ENCODE peak calls at places on chromosomes 1 and 21, in six cellular contexts. K is H1, O is GM12891, M is GM12878, G is K562, E is HepG2. R is an unnamed sample.

GRCh38 chr1:30085814-30086770 is 637.3 kb downstream of the MATN1 start:
- DNase-seq in K (peak; percentile 98), O (peak; percentile 53), M (no peak), G (peak; percentile 77), E (peak; percentile 8), R (peak; percentile 46)

GRCh38 chr1:2233997-2234761 is 6.1 kb downstream of the SKI start:
- DNase-seq in K (peak; percentile 50), O (peak; percentile 73), M (no peak), G (no peak), E (peak; percentile 93), R (peak; percentile 60)

GRCh38 chr1:219792337-219793021 is 135.9 kb downstream of the SLC30A10 start:
- DNase-seq in K (no peak), O (no peak), M (no peak), G (no peak), E (no peak), R (no peak)

GRCh38 chr1:188433428-188433827 is 1604.7 kb downstream of the PLA2G4A start:
- DNase-seq in K (no peak), O (no peak), M (no peak), G (no peak), E (no peak), R (no peak)

GRCh38 chr1:39450956-39451601 is 40.4 kb upstream of the BMP8A start:
- DNase-seq in K (no peak), O (no peak), M (no peak), G (no peak), E (peak; percentile 15), R (no peak)

GRCh38 chr1:27176954-27177353 is 22.0 kb upstream of the SLC9A1 start:
- DNase-seq in K (no peak), O (no peak), M (no peak), G (no peak), E (no peak), R (no peak)

GRCh38 chr1:57307382-57307781 is 116.5 kb downstream of the DAB1 start:
- DNase-seq in K (peak; percentile 53), O (peak; percentile 6), M (peak; percentile 3), G (peak; percentile 68), E (no peak), R (peak; percentile 13)

GRCh38 chr1:204591473-204592090 is 75.4 kb downstream of the MDM4 start:
- DNase-seq in K (no peak), O (no peak), M (no peak), G (no peak), E (no peak), R (no peak)

GRCh38 chr21:35086357-35086756 is 37.3 kb upstream of the RUNX1 start:
- DNase-seq in K (no peak), O (no peak), M (no peak), G (no peak), E (no peak), R (no peak)

GRCh38 chr21:34950980-34951379 is 98.1 kb downstream of the RUNX1 start:
- DNase-seq in K (no peak), O (no peak), M (no peak), G (peak; percentile 71), E (no peak), R (no peak)

GRCh38 chr1:16921391-16922185 is at the start of gene CROCC:
- DNase-seq in K (peak; percentile 88), O (no peak), M (no peak), G (no peak), E (no peak), R (no peak)

GRCh38 chr1:18557621-18558465 is 72.8 kb upstream of the PAX7 start:
- DNase-seq in K (peak; percentile 66), O (no peak), M (no peak), G (no peak), E (peak; percentile 21), R (no peak)

GRCh38 chr1:41431490-41432350 is 52.8 kb downstream of the EDN2 start:
- DNase-seq in K (no peak), O (no peak), M (no peak), G (no peak), E (no peak), R (no peak)

DNA sequence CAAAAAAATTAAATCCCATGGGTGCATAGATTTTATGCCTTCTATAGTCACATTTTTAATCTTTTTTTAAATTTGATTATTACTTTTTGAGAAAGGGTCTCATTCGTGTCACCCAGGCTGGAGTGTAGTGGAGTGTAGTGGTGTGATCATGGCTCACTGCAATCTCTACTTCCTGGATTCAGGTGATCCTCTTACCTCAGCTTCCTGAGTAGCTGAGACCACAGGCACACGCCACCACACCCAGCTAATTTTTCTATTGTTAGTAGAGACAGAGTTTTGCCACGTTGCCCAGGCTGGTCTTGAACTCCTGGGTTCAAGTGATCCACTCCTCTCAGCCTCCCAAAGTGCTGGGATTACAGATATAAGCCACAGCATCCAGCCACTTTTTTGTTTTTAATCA is 10.4 kb downstream of the CBR3 start:
- DNase-seq in K (no peak), O (no peak), M (no peak), G (no peak), E (no peak), R (no peak)
- TF ChIP-seq TAF1 in K (no peak), O (no peak), M (no peak), G (no peak), E (no peak), R (no peak)

DNA sequence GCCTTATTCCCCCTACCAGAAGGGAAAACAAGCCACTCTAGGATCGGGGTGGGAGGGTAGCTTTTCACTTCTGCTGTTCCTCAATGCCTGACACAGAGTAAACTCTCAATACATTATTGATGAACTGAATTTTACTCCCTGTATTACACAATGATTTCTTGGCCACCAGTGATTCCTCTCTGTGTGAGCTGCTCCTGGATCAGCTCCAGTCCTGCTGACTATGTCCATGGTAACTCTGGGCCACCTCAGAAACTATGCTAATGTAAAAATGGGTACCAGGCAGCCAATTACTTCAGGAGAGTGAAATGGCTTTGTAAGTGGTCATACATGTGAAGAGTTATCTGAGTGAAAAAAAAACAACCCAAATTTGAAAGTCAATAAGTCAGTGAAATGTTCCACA is 311.1 kb downstream of the KCNH1 start:
- DNase-seq in K (no peak), O (no peak), M (no peak), G (no peak), E (no peak), R (no peak)
- TF ChIP-seq POLR2AphosphoS5 in K (no peak), O (no peak), M (no peak), G (no peak), E (no peak), R (no peak)

GRCh38 chr1:229270547-229271447 is at the start of gene RAB4A:
- DNase-seq in K (peak; percentile 87), O (peak; percentile 91), M (peak; percentile 43), G (peak; percentile 99), E (peak; percentile 85), R (peak; percentile 84)
- TF ChIP-seq POLR2A in K (peak; percentile 68), O (peak; percentile 59), M (peak; percentile 92), G (peak; percentile 74), E (peak; percentile 74), R (peak; percentile 79)

DNA sequence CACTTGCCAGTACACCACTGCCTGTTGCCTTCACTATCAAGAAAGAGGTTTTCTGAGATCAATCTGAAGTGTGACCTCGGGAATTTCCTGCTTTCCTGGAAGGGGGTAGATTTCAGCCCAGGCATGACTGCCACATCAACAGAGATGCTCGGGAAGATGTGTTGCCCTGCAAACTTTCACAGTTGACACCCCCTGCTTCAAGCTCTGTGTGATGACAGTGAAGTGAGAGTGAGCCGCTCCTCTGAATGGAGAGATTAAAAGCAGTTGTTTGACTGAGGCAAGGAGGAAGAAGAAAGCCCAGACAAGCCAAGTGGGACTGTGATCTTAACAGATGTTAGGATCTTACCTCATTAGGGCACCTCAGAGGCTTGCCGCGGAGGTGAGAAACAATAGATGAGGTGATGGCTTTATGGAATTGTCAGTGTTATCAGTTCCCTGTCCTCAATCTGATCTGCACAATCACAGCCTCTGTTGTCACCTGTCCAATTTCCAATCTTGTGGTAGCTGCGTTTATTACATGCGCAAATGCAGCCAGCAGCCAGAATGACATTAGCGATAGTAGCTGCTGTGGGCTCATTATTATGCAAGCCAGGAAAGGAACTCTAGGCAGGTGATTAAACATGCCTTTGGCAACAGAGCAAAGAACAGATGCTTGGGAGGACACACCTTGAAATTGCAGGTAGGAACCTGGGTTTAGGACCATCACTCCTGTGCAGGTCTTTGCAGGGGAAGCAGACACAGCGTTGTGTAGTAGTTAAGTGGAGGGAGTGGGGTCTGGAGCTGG is 277.5 kb downstream of the KAZN start:
- DNase-seq in K (no peak), O (no peak), M (no peak), G (no peak), E (no peak), R (no peak)
- TF ChIP-seq TAF1 in K (no peak), O (no peak), M (no peak), G (no peak), E (no peak), R (no peak)

DNA sequence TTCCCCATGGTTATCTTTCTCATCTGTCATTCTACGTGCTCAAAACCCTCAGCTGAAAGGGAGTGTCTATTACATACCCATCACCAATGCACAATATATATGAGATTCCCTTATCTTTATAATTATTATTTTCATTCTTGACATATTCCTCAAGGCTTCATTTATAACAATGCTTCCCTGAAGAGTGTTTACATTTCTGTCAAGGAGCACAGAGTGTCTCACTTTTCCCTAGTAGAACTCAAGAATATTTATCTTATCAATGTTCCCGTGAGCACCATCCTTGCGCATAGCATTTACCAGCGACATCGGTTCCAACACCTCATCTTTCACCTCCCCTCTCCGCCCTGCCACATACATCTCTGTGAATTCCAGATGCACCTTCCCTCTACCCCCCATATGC is 250.6 kb downstream of the PLA2G4A start:
- DNase-seq in K (no peak), O (no peak), M (no peak), G (no peak), E (no peak), R (no peak)
- TF ChIP-seq POLR2AphosphoS5 in K (no peak), O (no peak), M (no peak), G (no peak), E (no peak), R (no peak)